ENCODE peak calls at places on chromosomes 12 and 14, in eight cellular contexts. B is neural progenitor cell, M is lower lobe of right lung, E is body of pancreas, G is suprapubic skin, T is tibial artery, P is psoas muscle, H is sigmoid colon. J is an unnamed sample.

GRCh38 chr14:20809917-20810316 is 7.3 kb upstream of the RNASE1 start:
- DNase-seq in H (no peak), G (no peak), M (no peak), E (no peak), B (no peak), P (no peak), T (no peak), J (no peak)

GRCh38 chr12:122366685-122367475 is 55.6 kb downstream of the CLIP1 start:
- DNase-seq in G (no peak), M (no peak), P (peak; percentile 82), E (no peak), T (no peak), B (no peak), H (peak; percentile 91), J (no peak)

GRCh38 chr12:59066445-59066844 is 146.1 kb upstream of the LRIG3 start:
- DNase-seq in B (no peak), P (no peak), E (no peak), M (no peak), H (no peak), T (no peak), G (no peak), J (no peak)

GRCh38 chr12:65755596-65755978 is 68.7 kb upstream of the HMGA2 start:
- DNase-seq in E (no peak), B (no peak), H (no peak), M (no peak), G (no peak), T (no peak), P (no peak), J (no peak)

GRCh38 chr14:58072288-58073071 is 79.5 kb downstream of the ARMH4 start:
- DNase-seq in P (no peak), E (peak; percentile 62), B (peak; percentile 77), M (no peak), T (peak; percentile 69), H (no peak), G (no peak), J (no peak)

GRCh38 chr14:106657460-106657859 is 1131.1 kb downstream of the TMEM121 start:
- DNase-seq in G (no peak), H (no peak), P (no peak), M (no peak), B (no peak), E (no peak), T (no peak), J (no peak)

GRCh38 chr12:80490329-80490728 is 46.3 kb downstream of the PTPRQ start:
- DNase-seq in B (peak; percentile 22), E (no peak), G (no peak), H (no peak), M (no peak), T (no peak), P (no peak), J (no peak)

GRCh38 chr12:121326996-121327674 is 25.1 kb downstream of the ANAPC5 start:
- DNase-seq in P (peak; percentile 52), G (no peak), B (no peak), T (no peak), E (peak; percentile 56), H (no peak), M (no peak), J (peak; percentile 48)

GRCh38 chr12:104485651-104486341 is 29.0 kb downstream of the CHST11 start:
- DNase-seq in H (no peak), G (no peak), B (no peak), P (no peak), T (no peak), E (no peak), M (no peak), J (no peak)

GRCh38 chr12:123998344-123998941 is 25.4 kb downstream of the ZNF664 start:
- DNase-seq in T (no peak), G (no peak), B (no peak), E (no peak), H (no peak), P (no peak), M (no peak), J (no peak)

GRCh38 chr12:109461846-109462766 is 15.0 kb downstream of the KCTD10 start:
- DNase-seq in E (peak; percentile 58), B (peak; percentile 16), G (peak; percentile 96), H (peak; percentile 96), T (peak; percentile 93), P (peak; percentile 93), M (peak; percentile 89), J (peak; percentile 89)

GRCh38 chr14:64706552-64707193 is 2.4 kb downstream of the PLEKHG3 start:
- DNase-seq in P (no peak), G (peak; percentile 64), M (no peak), H (peak; percentile 71), T (peak; percentile 77), E (peak; percentile 25), B (peak; percentile 86), J (peak; percentile 73)

GRCh38 chr12:14510574-14510973 is 57.1 kb downstream of the PLBD1 start:
- DNase-seq in T (no peak), P (no peak), M (no peak), G (no peak), B (no peak), H (no peak), E (no peak), J (no peak)

GRCh38 chr12:66127695-66128094 is 2.9 kb downstream of the LLPH start:
- DNase-seq in M (no peak), T (no peak), H (no peak), E (no peak), G (no peak), P (no peak), B (no peak), J (no peak)

GRCh38 chr14:59301354-59301753 is 112.9 kb downstream of the DAAM1 start:
- DNase-seq in E (peak; percentile 17), B (no peak), M (no peak), G (no peak), P (no peak), H (no peak), T (no peak), J (no peak)
- H3K27ac ChIP-seq in E (no peak overlapping the region), B (no peak overlapping the region), M (no peak overlapping the region), G (no peak overlapping the region), P (no peak overlapping the region), H (no peak overlapping the region), T (no peak overlapping the region), J (no peak overlapping the region)

DNA sequence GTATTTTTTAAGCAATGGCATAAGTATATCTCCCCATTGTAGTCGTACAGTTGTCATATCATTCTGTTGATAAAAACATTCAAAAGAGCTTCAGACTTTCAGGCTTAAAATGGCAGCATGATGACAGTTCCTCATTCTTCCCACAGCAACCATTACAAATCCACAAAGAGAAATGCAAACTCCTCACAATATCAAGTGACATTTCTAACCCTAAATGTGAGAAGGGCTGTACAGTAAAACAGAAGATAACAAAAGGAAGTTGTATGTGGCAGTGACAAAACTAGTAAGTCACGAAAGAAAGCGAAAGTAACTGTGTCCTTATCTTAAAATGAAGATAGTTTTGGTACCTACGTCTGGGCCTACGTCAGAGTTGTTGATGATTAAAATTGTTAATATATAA is 46.7 kb downstream of the GXYLT1 start:
- DNase-seq in P (no peak), M (no peak), T (no peak), E (no peak), G (no peak), H (no peak), B (no peak), J (no peak)
- H3K4me3 ChIP-seq in P (no peak overlapping the region), M (peak overlapping the region; percentile 33), T (no peak overlapping the region), E (no peak overlapping the region), G (no peak overlapping the region), H (no peak overlapping the region), B (no peak overlapping the region), J (peak overlapping the region; percentile 5)

GRCh38 chr14:51625170-51625569 is 26.5 kb upstream of the FRMD6 start:
- DNase-seq in B (no peak), E (no peak), M (no peak), P (no peak), H (no peak), G (no peak), T (no peak), J (no peak)

GRCh38 chr14:51627313-51627712 is 24.4 kb upstream of the FRMD6 start:
- DNase-seq in H (no peak), M (no peak), P (no peak), G (no peak), T (no peak), E (no peak), B (no peak), J (no peak)

GRCh38 chr14:51628230-51628629 is 23.5 kb upstream of the FRMD6 start:
- DNase-seq in G (no peak), B (no peak), E (no peak), M (no peak), P (no peak), H (no peak), T (no peak), J (no peak)

GRCh38 chr14:51626185-51626584 is 25.5 kb upstream of the FRMD6 start:
- DNase-seq in M (no peak), P (no peak), B (no peak), E (no peak), G (no peak), T (no peak), H (no peak), J (no peak)

GRCh38 chr14:51626788-51627187 is 24.9 kb upstream of the FRMD6 start:
- DNase-seq in B (no peak), M (no peak), H (no peak), E (no peak), T (no peak), G (no peak), P (no peak), J (no peak)
- H3K27ac ChIP-seq in B (no peak overlapping the region), M (no peak overlapping the region), H (no peak overlapping the region), E (no peak overlapping the region), T (no peak overlapping the region), G (no peak overlapping the region), P (no peak overlapping the region), J (no peak overlapping the region)

GRCh38 chr12:111818340-111818739 is 23.7 kb upstream of the MAPKAPK5 start:
- DNase-seq in B (no peak), P (no peak), H (no peak), E (no peak), M (no peak), T (no peak), G (no peak), J (no peak)

GRCh38 chr12:111823891-111824290 is 18.1 kb upstream of the MAPKAPK5 start:
- DNase-seq in E (no peak), P (no peak), T (no peak), G (no peak), B (no peak), H (no peak), M (no peak), J (no peak)

GRCh38 chr12:111816065-111816615 is 25.9 kb upstream of the MAPKAPK5 start:
- DNase-seq in T (no peak), E (no peak), B (no peak), H (peak; percentile 33), M (no peak), G (no peak), P (no peak), J (no peak)

DNA sequence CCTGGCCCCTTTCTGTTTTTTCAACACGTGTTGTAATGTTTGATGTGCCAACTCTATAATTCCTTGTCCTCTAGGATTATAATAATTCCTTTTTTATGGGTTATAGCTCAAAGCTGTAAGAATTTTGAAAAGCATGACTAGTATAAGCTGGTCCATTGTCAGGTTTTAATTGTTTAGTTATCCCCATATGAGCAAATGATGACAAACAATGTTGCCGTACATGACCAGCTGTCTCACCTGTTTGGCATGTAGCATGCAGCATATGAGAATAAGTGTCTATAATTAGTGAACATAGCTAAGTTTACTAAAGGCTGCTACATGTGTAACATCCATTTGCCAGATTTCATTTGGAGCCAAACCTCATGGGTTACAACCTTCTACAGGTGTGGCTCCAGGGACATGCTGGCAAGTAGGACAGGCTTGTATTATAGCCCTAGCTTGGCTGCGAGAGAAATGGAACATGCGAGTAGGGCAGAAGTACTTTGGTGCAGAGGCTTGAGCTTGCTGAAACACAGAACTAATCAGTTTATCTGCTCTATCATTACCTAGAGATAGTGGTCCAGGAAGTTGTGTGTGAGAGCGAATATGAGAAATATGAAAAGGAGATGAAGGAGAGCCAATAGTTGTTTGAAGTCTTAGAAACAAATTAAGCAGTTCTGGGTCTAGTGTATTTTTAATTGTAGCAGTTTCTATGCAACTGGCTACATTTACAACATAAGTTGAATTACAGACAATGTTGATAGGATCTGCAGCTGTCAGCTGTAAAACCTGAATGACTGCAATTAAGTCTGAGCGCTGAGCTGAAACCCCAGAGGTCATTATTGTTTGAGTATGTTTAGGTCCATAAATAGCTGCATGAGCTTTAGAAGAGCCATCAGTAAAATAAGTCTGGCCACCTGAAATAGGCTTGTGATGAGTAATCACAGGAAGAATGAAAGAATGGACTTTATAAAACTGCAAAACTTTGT is 22.6 kb upstream of the MAPKAPK5 start:
- DNase-seq in B (no peak), M (no peak), G (no peak), T (no peak), H (no peak), E (no peak), P (no peak), J (no peak)
- H3K4me3 ChIP-seq in B (no peak overlapping the region), M (no peak overlapping the region), G (no peak overlapping the region), T (no peak overlapping the region), H (no peak overlapping the region), E (no peak overlapping the region), P (no peak overlapping the region), J (no peak overlapping the region)

J was measured in left lung.